ENCODE peak calls at places on chromosomes 2 and 18, in eight cellular contexts. A is neuronal stem cell, D is fibroblast of pulmonary artery, B is upper lobe of left lung, J is fibroblast of mammary gland, M is ELF-1, F is NAMALWA, V is heart left ventricle. T is an unnamed sample.

GRCh38 chr2:188269004-188269403 is 22.7 kb upstream of the GULP1 start:
- DNase-seq in A (no peak), D (no peak), B (no peak), J (no peak), M (no peak), F (no peak), V (no peak), T (no peak)

GRCh38 chr2:233700028-233700635 is 7.4 kb downstream of the UGT1A6 start:
- DNase-seq in A (peak), D (peak), B (no peak), J (no peak), M (peak), F (no peak), V (no peak), T (peak)

GRCh38 chr2:64773461-64774118 is 119.9 kb upstream of the SERTAD2 start:
- DNase-seq in A (no peak), D (no peak), B (no peak), J (no peak), M (no peak), F (no peak), V (no peak), T (no peak)

GRCh38 chr18:11885278-11885991 is 22.7 kb downstream of the MPPE1 start:
- DNase-seq in A (no peak), D (no peak), B (peak), J (no peak), M (no peak), F (no peak), V (no peak), T (peak)

GRCh38 chr2:66432801-66433694 is 1.9 kb upstream of the MEIS1 start:
- DNase-seq in A (peak), D (peak), B (peak), J (peak), M (peak), F (no peak), V (peak), T (peak)

GRCh38 chr2:200509227-200509607 is 651 bp downstream of the KCTD18 start:
- DNase-seq in A (no peak), D (no peak), B (no peak), J (peak), M (no peak), F (peak), V (no peak), T (no peak)

GRCh38 chr18:68456985-68457384 is 257.9 kb downstream of the TMX3 start:
- DNase-seq in A (no peak), D (no peak), B (no peak), J (no peak), M (no peak), F (no peak), V (no peak), T (no peak)

GRCh38 chr2:166494140-166494544 is at the start of gene SCN7A:
- DNase-seq in A (peak), D (peak), B (peak), J (peak), M (peak), F (no peak), V (peak), T (no peak)

GRCh38 chr2:74764429-74765272 is 69.3 kb upstream of the HK2 start:
- DNase-seq in A (no peak), D (peak), B (no peak), J (no peak), M (no peak), F (no peak), V (no peak), T (no peak)

GRCh38 chr2:190786404-190787166 is 94.0 kb upstream of the GLS start:
- DNase-seq in A (no peak), D (no peak), B (no peak), J (no peak), M (peak), F (no peak), V (no peak), T (no peak)

GRCh38 chr2:223688094-223688835 is 86.1 kb upstream of the SCG2 start:
- DNase-seq in A (peak), D (no peak), B (no peak), J (no peak), M (peak), F (no peak), V (no peak), T (no peak)

GRCh38 chr2:233746475-233747282 is 13.4 kb upstream of the UGT1A1 start:
- DNase-seq in A (no peak), D (no peak), B (no peak), J (no peak), M (no peak), F (no peak), V (no peak), T (no peak)

GRCh38 chr2:22076512-22076911 is 952.7 kb downstream of the TDRD15 start:
- DNase-seq in A (no peak), D (no peak), B (no peak), J (no peak), M (no peak), F (no peak), V (no peak), T (no peak)

GRCh38 chr18:31778391-31778950 is 17.8 kb upstream of the SLC25A52 start:
- DNase-seq in A (no peak), D (no peak), B (no peak), J (no peak), M (no peak), F (no peak), V (no peak), T (no peak)

GRCh38 chr2:238165288-238165921 is 6.6 kb downstream of the ERFE start:
- DNase-seq in A (no peak), D (no peak), B (peak), J (no peak), M (no peak), F (no peak), V (no peak), T (no peak)

GRCh38 chr2:71689393-71689792 is 236.0 kb downstream of the DYSF start:
- DNase-seq in A (no peak), D (no peak), B (no peak), J (no peak), M (no peak), F (no peak), V (peak), T (no peak)

GRCh38 chr2:199992296-199992695 is 36.9 kb downstream of the MAIP1 start:
- DNase-seq in A (no peak), D (no peak), B (no peak), J (no peak), M (no peak), F (no peak), V (no peak), T (no peak)

T was measured in epithelial cell of proximal tubule.